ENCODE peak calls at places on chromosomes 12 and 14, in five cellular contexts. Q, L, X, R and H are unnamed samples.

GRCh38 chr12:95852133-95852532 is 6.6 kb upstream of the SNRPF start:
- DNase-seq in Q (no peak), L (no peak), X (no peak), R (no peak), H (no peak)

GRCh38 chr12:42735869-42736361 is 146.4 kb upstream of the PRICKLE1 start:
- DNase-seq in Q (peak; percentile 55), L (no peak), X (peak; percentile 70), R (peak; percentile 39), H (no peak)

GRCh38 chr14:75206190-75206589 is 29.8 kb upstream of the TMED10 start:
- DNase-seq in Q (no peak), L (no peak), X (no peak), R (no peak), H (no peak)

GRCh38 chr12:57404966-57405640 is 25.7 kb downstream of the R3HDM2 start:
- DNase-seq in Q (no peak), L (no peak), X (no peak), R (no peak), H (no peak)

GRCh38 chr14:58072288-58073071 is 79.5 kb downstream of the ARMH4 start:
- DNase-seq in Q (peak; percentile 80), L (peak; percentile 92), X (peak; percentile 49), R (peak; percentile 46), H (peak; percentile 48)

GRCh38 chr14:71289536-71289935 is 382.3 kb downstream of the PCNX1 start:
- DNase-seq in Q (peak; percentile 31), L (no peak), X (no peak), R (no peak), H (peak; percentile 91)

GRCh38 chr14:23186913-23187654 is 3.6 kb upstream of the SLC7A8 start:
- DNase-seq in Q (peak; percentile 66), L (peak; percentile 81), X (peak; percentile 43), R (peak; percentile 63), H (peak; percentile 32)

GRCh38 chr12:14540801-14541462 is 26.8 kb downstream of the PLBD1 start:
- DNase-seq in Q (no peak), L (no peak), X (no peak), R (no peak), H (no peak)

GRCh38 chr12:98385636-98386035 is 129.8 kb upstream of the TMPO start:
- DNase-seq in Q (no peak), L (no peak), X (no peak), R (no peak), H (no peak)

DNA sequence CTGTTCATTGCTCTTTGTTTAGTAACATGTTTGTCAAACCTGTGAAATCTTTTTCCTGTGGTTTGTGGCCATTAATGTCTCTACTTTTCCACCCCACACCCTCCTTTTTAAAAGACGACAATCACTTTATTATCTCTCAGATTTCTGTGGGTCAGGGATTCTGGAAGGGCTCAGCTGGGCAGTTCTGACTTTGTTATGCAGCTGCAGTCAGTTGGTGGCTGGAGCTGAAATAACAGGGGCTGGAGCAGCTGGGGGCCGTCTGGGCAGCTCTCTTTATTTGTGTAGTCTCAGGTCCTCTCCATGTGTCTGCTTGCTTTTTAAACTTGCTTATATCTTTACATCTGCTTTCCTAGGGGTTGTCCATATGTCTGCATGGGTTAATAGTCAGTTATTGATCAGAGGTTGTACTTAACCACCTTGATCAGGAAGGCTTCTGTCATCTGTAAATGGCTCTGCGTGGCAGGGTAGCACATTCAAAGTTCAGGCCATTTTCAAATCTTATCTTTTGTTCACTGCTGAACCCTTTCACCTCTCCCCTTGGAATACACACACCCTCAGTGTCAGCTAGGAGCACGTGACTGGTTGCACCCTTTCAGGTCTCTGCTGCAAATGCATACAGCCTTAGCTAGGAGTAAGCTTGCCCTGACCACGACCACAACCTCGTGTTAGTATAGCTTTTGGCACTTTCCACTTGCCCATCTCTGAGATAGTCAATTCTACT is 27.9 kb downstream of the BORCS5 start:
- DNase-seq in Q (peak; percentile 56), L (no peak), X (no peak), R (peak; percentile 45), H (peak; percentile 29)
- H3K9ac ChIP-seq in Q (no peak overlapping the region), L (no peak overlapping the region), X (peak overlapping the region; percentile 22), R (no peak overlapping the region), H (no peak overlapping the region)

GRCh38 chr12:110658242-110658641 is 30.7 kb downstream of the HVCN1 start:
- DNase-seq in Q (no peak), L (no peak), X (no peak), R (no peak), H (no peak)

GRCh38 chr12:110656071-110656655 is 32.8 kb downstream of the HVCN1 start:
- DNase-seq in Q (no peak), L (no peak), X (no peak), R (no peak), H (no peak)

GRCh38 chr12:110657747-110658146 is 31.2 kb downstream of the HVCN1 start:
- DNase-seq in Q (no peak), L (no peak), X (no peak), R (no peak), H (no peak)

GRCh38 chr12:110661337-110661972 is 27.5 kb downstream of the HVCN1 start:
- DNase-seq in Q (no peak), L (peak; percentile 27), X (no peak), R (no peak), H (no peak)

GRCh38 chr12:110658882-110659281 is 30.0 kb downstream of the HVCN1 start:
- DNase-seq in Q (no peak), L (peak; percentile 27), X (no peak), R (no peak), H (no peak)
- H3K9ac ChIP-seq in Q (no peak overlapping the region), L (no peak overlapping the region), X (no peak overlapping the region), R (no peak overlapping the region), H (no peak overlapping the region)

GRCh38 chr14:102954081-102954789 is 31.8 kb downstream of the AMN start:
- DNase-seq in Q (no peak), L (no peak), X (no peak), R (no peak), H (no peak)
- H3K9ac ChIP-seq in Q (no peak overlapping the region), L (no peak overlapping the region), X (no peak overlapping the region), R (no peak overlapping the region), H (no peak overlapping the region)

GRCh38 chr12:68392376-68392775 is 60.2 kb upstream of the MDM1 start:
- DNase-seq in Q (no peak), L (no peak), X (no peak), R (no peak), H (no peak)
- H3K9ac ChIP-seq in Q (no peak overlapping the region), L (no peak overlapping the region), X (no peak overlapping the region), R (no peak overlapping the region), H (no peak overlapping the region)

DNA sequence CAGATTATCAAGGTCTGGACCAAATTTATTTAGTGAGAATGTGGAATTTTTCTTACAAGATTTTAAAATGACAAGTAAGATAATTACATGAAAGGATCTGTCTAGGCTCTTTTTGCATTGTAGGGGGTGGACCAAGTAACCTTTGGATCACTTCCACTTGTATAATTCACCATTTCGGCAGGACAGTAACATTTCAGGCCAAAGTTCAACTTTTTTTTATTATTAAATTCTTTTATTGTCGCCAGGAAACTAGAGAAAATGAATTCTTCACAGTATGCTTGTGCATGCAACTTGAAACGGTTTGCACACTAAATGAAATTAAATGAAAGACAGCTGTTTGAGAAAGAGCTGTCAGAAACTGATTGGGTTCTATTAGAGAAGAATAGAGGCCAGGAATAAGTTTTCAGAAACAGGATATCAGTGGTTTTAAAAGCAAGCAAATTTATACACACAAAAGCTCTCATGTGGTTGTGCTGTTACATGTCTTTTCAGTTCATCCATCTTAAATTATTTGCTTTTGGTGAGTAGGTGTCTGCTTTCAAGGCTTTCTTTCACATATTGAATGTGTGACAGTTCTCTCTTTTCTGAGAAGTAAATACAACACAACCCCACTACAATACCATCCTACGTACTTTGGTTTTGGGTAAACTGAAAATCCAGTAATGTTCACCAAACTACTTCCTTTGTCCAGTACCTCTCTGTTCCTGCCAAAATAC is 291.6 kb downstream of the RAD51B start:
- DNase-seq in Q (no peak), L (no peak), X (no peak), R (no peak), H (no peak)
- H3K9ac ChIP-seq in Q (no peak overlapping the region), L (no peak overlapping the region), X (no peak overlapping the region), R (no peak overlapping the region), H (no peak overlapping the region)

DNA sequence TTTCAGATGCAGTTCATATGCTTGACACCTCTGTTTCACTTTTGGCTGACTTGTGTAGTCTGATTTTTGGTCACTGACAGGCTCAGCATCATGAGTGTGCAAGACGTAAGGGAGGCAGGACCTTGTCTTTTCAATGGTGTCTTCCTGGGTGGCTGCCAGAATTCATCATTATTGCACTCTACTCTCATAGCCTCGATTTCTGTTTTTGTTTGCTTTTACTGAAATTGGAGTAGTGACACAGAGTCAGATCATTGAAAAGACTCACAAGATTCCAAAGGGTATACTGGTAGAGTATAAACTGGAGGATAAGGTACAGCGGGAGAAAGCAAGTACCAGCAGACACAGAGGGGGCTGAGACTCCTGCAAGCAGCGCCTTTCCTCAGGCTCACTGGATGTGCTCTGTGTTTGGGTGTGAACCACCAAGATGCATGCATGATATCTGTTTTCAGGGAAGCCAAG is 126.3 kb upstream of the FGD4 start:
- DNase-seq in Q (no peak), L (peak; percentile 74), X (peak; percentile 34), R (no peak), H (peak; percentile 74)
- H3K9ac ChIP-seq in Q (peak overlapping the region; percentile 12), L (peak overlapping the region; percentile 72), X (no peak overlapping the region), R (no peak overlapping the region), H (peak overlapping the region; percentile 57)

DNA sequence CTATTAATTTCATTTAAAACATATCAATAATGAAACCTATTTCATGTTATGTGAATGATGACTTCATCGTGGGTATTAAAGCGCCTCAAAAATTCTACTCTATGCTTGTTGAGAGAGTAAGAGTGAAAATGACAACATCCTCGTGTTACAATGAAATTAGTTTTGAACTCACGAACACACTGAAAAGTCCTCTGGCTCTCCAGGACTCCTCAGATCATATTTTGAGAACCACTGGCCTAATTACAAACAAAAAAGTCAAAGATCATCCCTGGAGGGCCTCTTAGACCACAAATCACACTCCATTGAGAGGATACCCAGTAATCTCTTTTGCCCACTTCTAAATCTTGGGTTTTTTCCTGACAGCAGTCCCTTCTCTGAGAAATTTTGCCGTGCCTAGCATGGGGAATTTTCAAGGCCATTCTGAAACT is 19.1 kb downstream of the DAAM1 start:
- DNase-seq in Q (no peak), L (no peak), X (no peak), R (no peak), H (no peak)
- H3K9ac ChIP-seq in Q (no peak overlapping the region), L (no peak overlapping the region), X (no peak overlapping the region), R (no peak overlapping the region), H (no peak overlapping the region)

GRCh38 chr14:55749946-55750345 is 169.9 kb downstream of the KTN1 start:
- DNase-seq in Q (no peak), L (no peak), X (no peak), R (no peak), H (no peak)

GRCh38 chr14:55746533-55746932 is 166.5 kb downstream of the KTN1 start:
- DNase-seq in Q (no peak), L (no peak), X (peak; percentile 41), R (no peak), H (no peak)

GRCh38 chr14:55745906-55746305 is 165.9 kb downstream of the KTN1 start:
- DNase-seq in Q (no peak), L (no peak), X (no peak), R (no peak), H (no peak)

GRCh38 chr14:55747186-55747585 is 167.2 kb downstream of the KTN1 start:
- DNase-seq in Q (no peak), L (no peak), X (no peak), R (no peak), H (no peak)

GRCh38 chr14:55749201-55749812 is 169.3 kb downstream of the KTN1 start:
- DNase-seq in Q (peak; percentile 81), L (no peak), X (no peak), R (no peak), H (no peak)
- H3K9ac ChIP-seq in Q (no peak overlapping the region), L (no peak overlapping the region), X (no peak overlapping the region), R (no peak overlapping the region), H (no peak overlapping the region)